ENCODE peak calls at places on chromosomes 13 and 19, in ten cellular contexts. V, I, K, C, Y, O, M, W, A and G are unnamed samples.

GRCh38 chr19:771332-771785 is 20.4 kb downstream of the MISP start:
- DNase-seq in I (peak), C (no peak), Y (peak), M (peak), A (no peak), K (no peak), W (no peak), V (no peak), O (no peak), G (no peak)

GRCh38 chr13:27605099-27605498 is 15.2 kb downstream of the LNX2 start:
- DNase-seq in V (no peak), K (no peak), I (no peak), W (no peak), C (no peak), O (no peak), M (no peak), Y (no peak), A (no peak), G (no peak)

GRCh38 chr19:19385900-19386339 is 19.6 kb upstream of the GATAD2A start:
- DNase-seq in V (peak), O (no peak), Y (no peak), C (peak), M (peak), A (no peak), I (no peak), K (no peak), W (no peak), G (peak)

GRCh38 chr19:36931684-36932083 is 15.6 kb downstream of the ZNF568 start:
- DNase-seq in Y (no peak), I (no peak), K (no peak), W (no peak), A (no peak), V (no peak), M (no peak), O (no peak), C (no peak), G (no peak)

GRCh38 chr19:39270091-39270871 is 2.1 kb downstream of the IFNL2 start:
- DNase-seq in O (no peak), A (no peak), V (no peak), K (no peak), I (no peak), C (no peak), Y (no peak), W (no peak), M (peak), G (no peak)

GRCh38 chr13:113852536-113853517 is 11.0 kb downstream of the GAS6 start:
- DNase-seq in C (peak), I (no peak), K (no peak), A (no peak), M (no peak), O (no peak), W (peak), Y (no peak), V (peak), G (peak)

GRCh38 chr13:43516401-43516826 is 270.4 kb downstream of the ENOX1 start:
- DNase-seq in C (no peak), I (no peak), W (no peak), V (no peak), Y (no peak), M (peak), A (no peak), K (no peak), O (no peak), G (no peak)

GRCh38 chr13:43301341-43301969 is 278.1 kb downstream of the DNAJC15 start:
- DNase-seq in O (no peak), W (no peak), K (no peak), V (no peak), M (no peak), C (no peak), A (no peak), Y (no peak), I (no peak), G (no peak)

GRCh38 chr13:99651016-99651415 is 149.7 kb downstream of the TM9SF2 start:
- DNase-seq in C (no peak), Y (no peak), M (no peak), W (peak), O (no peak), V (no peak), I (no peak), K (no peak), A (no peak), G (peak)

GRCh38 chr13:105365831-105366230 is 1169.6 kb downstream of the EFNB2 start:
- DNase-seq in V (no peak), K (no peak), C (no peak), A (peak), W (no peak), I (no peak), Y (peak), O (no peak), M (no peak), G (no peak)

GRCh38 chr13:112905990-112906641 is 62.9 kb upstream of the MCF2L start:
- DNase-seq in I (no peak), W (peak), M (no peak), O (no peak), V (no peak), Y (peak), C (peak), K (no peak), A (peak), G (no peak)

GRCh38 chr13:67228909-67229308 is 1.2 kb downstream of the PCDH9 start:
- DNase-seq in O (no peak), M (peak), I (no peak), C (no peak), Y (no peak), K (no peak), V (no peak), W (no peak), A (no peak), G (no peak)

GRCh38 chr19:46416077-46416709 is 2.8 kb upstream of the CCDC8 start:
- DNase-seq in I (peak), W (peak), K (peak), C (peak), A (peak), M (peak), O (peak), Y (peak), V (peak), G (peak)

GRCh38 chr19:45774765-45775164 is 5.7 kb upstream of the SIX5 start:
- DNase-seq in M (no peak), W (no peak), C (no peak), K (peak), Y (no peak), A (no peak), V (no peak), I (no peak), O (no peak), G (no peak)

GRCh38 chr13:98080280-98080679 is 62.6 kb upstream of the FARP1 start:
- DNase-seq in W (no peak), K (no peak), A (no peak), C (no peak), M (no peak), I (no peak), O (no peak), Y (no peak), V (no peak), G (no peak)

GRCh38 chr19:50922316-50922853 is 11.2 kb upstream of the KLK4 start:
- DNase-seq in C (peak), W (peak), A (no peak), Y (peak), K (peak), V (peak), I (peak), O (no peak), M (peak), G (no peak)

DNA sequence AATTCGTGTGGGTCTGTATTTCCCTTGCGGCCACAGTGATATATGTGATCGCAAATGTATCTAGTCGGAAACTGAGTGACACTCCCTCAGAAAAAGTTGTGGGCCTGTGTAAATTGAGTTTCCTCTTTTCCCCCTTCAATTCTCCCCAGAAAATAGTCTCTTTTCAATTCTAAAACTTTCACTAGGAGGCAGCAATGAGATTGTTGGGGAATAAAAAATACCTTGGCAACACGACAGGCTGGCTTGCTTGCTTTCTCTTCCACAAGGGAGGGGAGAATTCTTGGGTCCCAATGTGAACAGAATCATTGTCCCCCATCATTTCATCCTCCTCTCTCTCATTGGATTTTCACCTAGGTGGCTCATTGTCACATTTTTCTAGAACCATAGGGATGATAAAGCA is 3.7 kb upstream of the SOX21 start:
- DNase-seq in Y (no peak), C (no peak), W (no peak), O (no peak), A (no peak), I (no peak), V (no peak), M (peak), K (no peak), G (no peak)
- TF ChIP-seq CTCF in Y (no peak), C (no peak), W (peak), O (no peak), A (peak), I (peak), V (peak), M (peak), K (no peak), G (no peak)

GRCh38 chr13:44879452-44880058 is 109.7 kb downstream of the NUFIP1 start:
- DNase-seq in W (no peak), O (no peak), K (peak), V (no peak), Y (peak), M (peak), I (peak), A (no peak), C (no peak), G (no peak)
- TF ChIP-seq CTCF in W (peak), O (no peak), K (peak), V (peak), Y (peak), M (peak), I (peak), A (peak), C (peak), G (peak)

GRCh38 chr13:37539176-37539575 is 59.4 kb downstream of the POSTN start:
- DNase-seq in K (no peak), M (no peak), V (no peak), I (no peak), A (no peak), Y (no peak), C (no peak), O (no peak), W (no peak), G (no peak)
- TF ChIP-seq CTCF in K (no peak), M (no peak), V (no peak), I (no peak), A (no peak), Y (no peak), C (no peak), O (no peak), W (no peak), G (no peak)

DNA sequence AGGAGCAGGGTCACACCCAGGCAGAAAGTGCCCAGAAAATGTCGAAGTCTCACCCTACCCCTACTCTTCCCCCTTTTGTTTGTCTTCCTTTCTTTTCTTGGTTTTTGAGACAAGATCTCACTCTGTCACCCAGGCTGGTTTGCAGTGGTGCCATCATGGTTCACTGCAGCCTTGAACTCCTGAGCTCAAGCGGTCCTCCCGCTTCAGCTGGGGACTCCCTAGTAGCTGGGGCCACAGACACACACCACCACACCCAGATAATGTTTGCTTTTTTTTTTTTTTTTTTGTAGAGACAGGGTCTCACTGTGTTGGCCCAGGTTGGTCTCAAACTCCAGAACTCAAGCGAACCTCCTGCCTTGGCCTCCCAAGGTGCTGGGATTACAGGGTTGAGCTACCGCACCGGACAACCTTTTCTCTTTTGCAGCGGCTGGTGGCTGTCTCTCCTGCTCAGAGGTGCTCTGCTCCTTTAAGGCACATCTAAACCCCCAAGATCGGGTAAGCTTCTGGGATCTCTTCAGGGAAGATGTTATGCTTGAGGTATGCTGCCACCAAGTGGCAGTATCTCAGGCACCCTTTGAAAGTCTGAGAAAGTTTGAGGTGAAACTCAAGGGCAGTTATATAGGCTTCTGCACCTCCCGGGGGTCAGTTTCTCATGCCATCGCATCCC is 22.4 kb upstream of the EBI3 start:
- DNase-seq in M (peak), W (no peak), C (no peak), A (no peak), Y (no peak), O (no peak), V (no peak), K (no peak), I (no peak), G (no peak)
- TF ChIP-seq CTCF in M (peak), W (peak), C (no peak), A (peak), Y (no peak), O (no peak), V (no peak), K (no peak), I (peak), G (peak)

GRCh38 chr19:13428352-13428751 is 77.9 kb downstream of the CACNA1A start:
- DNase-seq in V (no peak), A (no peak), W (no peak), C (no peak), K (no peak), Y (peak), O (no peak), M (peak), I (peak), G (no peak)
- TF ChIP-seq CTCF in V (peak), A (peak), W (peak), C (peak), K (no peak), Y (peak), O (no peak), M (peak), I (peak), G (peak)

GRCh38 chr19:7342143-7342542 is 6.6 kb upstream of the ARHGEF18 start:
- DNase-seq in Y (no peak), M (no peak), A (no peak), K (no peak), W (no peak), V (no peak), I (no peak), C (no peak), O (no peak), G (no peak)

GRCh38 chr19:7333198-7334118 is 15.3 kb upstream of the ARHGEF18 start:
- DNase-seq in O (no peak), W (no peak), K (no peak), V (no peak), Y (peak), A (no peak), I (no peak), C (no peak), M (no peak), G (no peak)

GRCh38 chr19:7340959-7341837 is 7.5 kb upstream of the ARHGEF18 start:
- DNase-seq in K (peak), W (peak), I (peak), V (peak), A (peak), M (peak), O (peak), C (peak), Y (peak), G (peak)

GRCh38 chr19:7336321-7336973 is 12.3 kb upstream of the ARHGEF18 start:
- DNase-seq in I (no peak), M (no peak), V (no peak), C (no peak), Y (no peak), K (no peak), A (no peak), O (no peak), W (no peak), G (no peak)

DNA sequence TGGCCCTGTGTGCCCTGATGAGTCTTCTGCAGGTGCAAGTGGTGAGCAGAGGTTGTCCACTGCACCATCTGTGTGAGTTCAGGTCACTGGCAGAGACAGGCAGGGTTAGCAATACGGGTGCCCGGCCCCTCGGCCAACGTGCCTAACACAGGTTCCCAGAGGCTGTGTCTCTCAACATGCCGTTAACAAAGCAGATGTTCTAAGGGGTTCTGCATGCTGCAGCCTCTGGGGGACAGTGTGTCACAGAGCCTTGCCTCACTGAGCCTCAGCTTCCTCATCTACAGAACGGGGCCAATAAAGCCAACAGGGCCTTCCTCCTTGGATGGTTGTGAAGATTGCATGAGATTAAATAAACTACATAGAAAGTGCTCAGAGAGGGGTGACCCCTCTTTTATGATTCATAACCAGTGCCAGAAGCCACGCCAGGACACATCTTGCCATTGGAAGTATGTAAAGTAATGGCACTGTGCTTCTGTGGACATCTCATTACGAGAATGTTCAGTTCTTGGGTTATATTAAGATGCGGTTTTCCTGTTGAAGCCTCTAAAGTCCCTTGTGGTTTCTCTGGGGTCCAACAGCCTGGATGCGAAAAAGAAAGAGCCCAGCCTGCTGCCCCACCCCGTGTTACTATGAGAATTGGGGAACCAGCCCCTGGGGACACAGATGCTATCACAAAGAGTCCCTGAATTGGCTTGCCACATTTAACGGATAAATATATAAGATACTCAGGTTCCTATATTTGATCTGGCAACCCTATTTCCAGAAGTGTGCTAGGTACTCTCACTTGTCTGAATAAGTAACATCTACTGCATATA is 11.2 kb upstream of the ARHGEF18 start:
- DNase-seq in M (no peak), W (no peak), K (no peak), Y (no peak), A (no peak), I (no peak), C (peak), V (no peak), O (no peak), G (no peak)
- TF ChIP-seq CTCF in M (no peak), W (no peak), K (no peak), Y (no peak), A (no peak), I (no peak), C (no peak), V (no peak), O (no peak), G (no peak)

GRCh38 chr13:74040200-74040599 is 94.0 kb downstream of the KLF12 start:
- DNase-seq in V (no peak), K (no peak), M (peak), W (no peak), C (no peak), A (no peak), Y (no peak), O (no peak), I (peak), G (no peak)
- TF ChIP-seq CTCF in V (peak), K (peak), M (peak), W (peak), C (peak), A (peak), Y (peak), O (peak), I (peak), G (peak)

DNA sequence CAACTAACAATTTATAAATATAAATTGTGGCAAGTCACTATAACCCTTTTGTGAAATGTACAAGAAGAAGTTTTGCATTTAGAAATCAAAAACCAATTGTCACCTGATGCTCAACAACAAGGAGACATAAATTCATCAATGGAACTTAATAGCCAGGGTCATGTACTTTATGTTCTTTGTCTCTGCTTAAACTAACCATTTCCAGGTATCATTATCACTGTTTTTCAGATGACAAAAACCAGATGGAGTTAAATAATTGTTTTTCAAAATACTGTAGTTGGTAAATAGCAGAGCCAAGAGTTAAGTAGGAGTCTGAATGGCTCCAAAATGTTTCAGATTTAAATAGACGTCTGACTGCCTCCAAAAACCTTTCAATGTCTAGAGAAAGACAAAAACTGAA is 72.3 kb upstream of the MAB21L1 start:
- DNase-seq in W (no peak), I (no peak), M (no peak), A (no peak), C (no peak), K (no peak), O (no peak), Y (no peak), V (no peak), G (no peak)
- TF ChIP-seq CTCF in W (no peak), I (no peak), M (no peak), A (no peak), C (no peak), K (no peak), O (no peak), Y (no peak), V (no peak), G (no peak)

DNA sequence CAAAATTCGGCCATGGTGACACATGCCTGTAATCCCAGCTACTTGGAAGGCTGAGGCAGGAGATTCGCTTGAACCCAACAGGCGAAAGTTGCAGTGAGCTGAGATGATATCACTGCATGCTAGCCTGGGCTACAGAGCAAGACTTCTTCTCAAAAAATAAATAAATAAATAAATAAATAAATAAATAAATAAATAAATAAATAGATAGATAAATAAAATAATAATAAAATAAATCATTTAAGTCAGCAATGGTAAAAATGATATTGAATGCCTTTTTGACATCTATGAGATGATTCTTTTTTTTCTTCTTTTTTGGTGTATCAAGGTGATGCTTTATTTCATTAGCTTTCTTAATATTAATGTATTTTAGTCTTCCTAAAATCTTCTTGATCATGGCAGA is 221.7 kb upstream of the RXFP2 start:
- DNase-seq in K (no peak), W (no peak), I (no peak), A (no peak), Y (no peak), M (no peak), O (no peak), C (no peak), V (no peak), G (no peak)
- TF ChIP-seq CTCF in K (no peak), W (no peak), I (no peak), A (no peak), Y (no peak), M (no peak), O (no peak), C (no peak), V (no peak), G (no peak)